ENCODE peak calls at places on chromosomes 11 and 22, in nine cellular contexts. Y is heart right ventricle, C is prostate gland, O is WTC11, Z is AG10803, Q is fibroblast of mammary gland, X is GM12865, J is glutamatergic neuron, U is psoas muscle. K is an unnamed sample.

GRCh38 chr11:61888043-61888442 is 3.3 kb downstream of the FADS3 start:
- DNase-seq in U (peak; percentile 89), Q (peak; percentile 87), X (no peak), C (no peak), Y (peak; percentile 91), J (no peak), Z (peak; percentile 95), O (no peak), K (no peak)

GRCh38 chr11:70883973-70884688 is 368.2 kb downstream of the SHANK2 start:
- DNase-seq in C (no peak), U (no peak), J (no peak), Y (peak; percentile 26), Z (no peak), Q (peak; percentile 9), X (no peak), O (no peak), K (no peak)

GRCh38 chr11:35682230-35683195 is 19.9 kb downstream of the TRIM44 start:
- DNase-seq in C (no peak), U (no peak), Z (peak; percentile 45), X (no peak), J (peak; percentile 51), Y (no peak), O (no peak), Q (peak; percentile 40), K (no peak)

GRCh38 chr11:75022289-75022688 is 33.6 kb downstream of the NEU3 start:
- DNase-seq in J (no peak), X (no peak), C (no peak), O (no peak), Q (no peak), Y (no peak), U (no peak), Z (no peak), K (no peak)

GRCh38 chr22:49395617-49396016 is 432.1 kb downstream of the BRD1 start:
- DNase-seq in O (no peak), X (no peak), Z (no peak), U (no peak), J (no peak), Y (no peak), Q (no peak), C (no peak), K (no peak)

GRCh38 chr11:69442012-69442806 is 39.3 kb upstream of the LINC01488 start:
- DNase-seq in X (no peak), C (no peak), U (no peak), Z (peak; percentile 23), Y (no peak), J (no peak), O (no peak), Q (peak; percentile 10), K (peak; percentile 16)

GRCh38 chr11:36475192-36475591 is 34.9 kb downstream of the TRAF6 start:
- DNase-seq in X (no peak), U (no peak), Z (peak; percentile 36), O (no peak), Y (no peak), C (no peak), J (no peak), Q (no peak), K (no peak)

GRCh38 chr11:66651011-66651410 is 12.5 kb downstream of the RBM4 start:
- DNase-seq in J (no peak), C (no peak), Y (no peak), Q (peak; percentile 62), O (no peak), Z (peak; percentile 12), U (no peak), X (peak; percentile 38), K (no peak)

GRCh38 chr11:133191931-133192330 is 340.4 kb downstream of the OPCML start:
- DNase-seq in Y (no peak), X (no peak), Z (no peak), O (no peak), U (no peak), Q (no peak), C (no peak), J (no peak), K (no peak)

GRCh38 chr11:108121274-108122155 is at the start of gene ACAT1:
- DNase-seq in J (peak; percentile 99), Y (peak; percentile 98), Q (peak; percentile 86), X (peak; percentile 95), C (peak; percentile 94), O (peak; percentile 97), U (peak; percentile 99), Z (peak; percentile 85), K (peak; percentile 98)
- TF ChIP-seq CTCF in J (peak; percentile 71), Y (peak; percentile 36), Q (no peak), X (peak; percentile 33), C (peak; percentile 76), O (no peak), U (peak; percentile 29), Z (peak; percentile 25), K (peak; percentile 3)

DNA sequence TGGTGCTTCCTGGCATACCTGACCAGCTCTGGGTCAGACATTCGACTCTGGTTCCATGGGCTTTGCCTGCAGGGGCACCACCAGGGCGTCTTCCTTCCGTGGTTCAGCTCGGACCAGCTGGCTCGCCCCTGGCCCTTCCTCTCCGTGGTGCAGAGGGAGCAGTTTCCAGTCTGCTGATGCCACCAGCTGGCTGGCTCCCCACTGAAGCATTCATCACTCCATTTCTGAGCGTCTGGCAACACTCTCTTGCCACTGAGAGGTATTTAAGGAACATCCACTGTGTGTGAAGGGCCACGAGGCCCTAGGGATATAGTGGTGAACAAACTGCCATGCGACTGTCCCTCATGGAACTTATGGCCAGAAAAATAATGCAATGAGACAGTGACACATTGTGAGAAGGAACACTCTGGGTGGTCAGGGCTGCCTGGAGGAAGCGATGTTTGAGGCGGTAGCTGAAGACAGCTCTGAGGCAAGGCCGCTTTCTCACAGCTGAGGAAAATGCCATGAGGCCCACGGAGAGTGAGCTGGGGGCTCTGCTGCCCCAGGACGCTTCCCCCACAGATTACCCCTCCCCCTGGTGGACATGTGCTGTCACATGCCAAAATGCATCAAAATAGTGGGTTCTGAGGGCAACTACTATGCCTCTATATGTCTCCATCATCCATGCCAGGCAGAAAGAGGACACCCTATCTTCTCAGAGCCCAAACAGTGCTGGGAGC is 44.9 kb upstream of the ARFGAP3 start:
- DNase-seq in C (no peak), Z (no peak), U (peak; percentile 50), X (peak; percentile 24), J (no peak), Q (no peak), Y (peak; percentile 74), O (no peak), K (no peak)
- TF ChIP-seq CTCF in C (no peak), Z (peak; percentile 27), U (peak; percentile 14), X (peak; percentile 47), J (peak; percentile 52), Q (peak; percentile 19), Y (no peak), O (peak; percentile 7), K (peak; percentile 29)

DNA sequence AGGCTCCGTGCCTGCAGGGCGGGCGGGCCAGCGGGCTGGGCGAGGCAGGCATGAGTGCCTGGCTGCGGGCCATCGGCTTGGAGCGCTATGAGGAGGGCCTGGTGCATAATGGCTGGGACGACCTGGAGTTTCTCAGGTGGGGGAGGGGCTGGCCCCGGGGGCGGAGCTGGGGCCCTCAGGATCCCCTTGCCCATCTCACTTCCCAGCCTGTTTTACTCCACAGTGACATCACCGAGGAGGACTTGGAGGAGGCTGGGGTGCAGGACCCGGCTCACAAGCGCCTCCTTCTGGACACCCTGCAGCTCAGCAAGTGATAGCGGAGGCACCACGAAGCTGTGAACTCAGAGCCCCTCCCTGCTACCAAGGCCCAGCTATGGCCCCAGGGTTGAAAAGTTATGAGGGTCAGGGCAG is 5.9 kb downstream of the PHOX2A start:
- DNase-seq in X (peak; percentile 78), J (peak; percentile 83), O (peak; percentile 94), C (no peak), Q (peak; percentile 77), U (no peak), Z (peak; percentile 61), Y (peak; percentile 33), K (peak; percentile 59)
- TF ChIP-seq CTCF in X (peak; percentile 86), J (peak; percentile 82), O (peak; percentile 84), C (peak; percentile 53), Q (peak; percentile 77), U (peak; percentile 53), Z (peak; percentile 71), Y (peak; percentile 68), K (peak; percentile 73)

GRCh38 chr11:78783846-78784245 is 209.2 kb upstream of the NARS2 start:
- DNase-seq in Y (no peak), J (no peak), C (no peak), Z (no peak), U (no peak), O (no peak), Q (no peak), X (no peak), K (no peak)
- TF ChIP-seq CTCF in Y (no peak), J (no peak), C (no peak), Z (no peak), U (no peak), O (no peak), Q (no peak), X (no peak), K (no peak)

GRCh38 chr11:72899238-72899637 is 85.0 kb downstream of the ATG16L2 start:
- DNase-seq in Q (peak; percentile 28), X (no peak), U (no peak), J (no peak), O (no peak), C (no peak), Z (no peak), Y (no peak), K (no peak)

GRCh38 chr11:72904016-72904415 is 89.8 kb downstream of the ATG16L2 start:
- DNase-seq in J (no peak), Y (no peak), Z (no peak), X (no peak), O (no peak), Q (no peak), C (no peak), U (no peak), K (no peak)

GRCh38 chr11:72896431-72896830 is 82.2 kb downstream of the ATG16L2 start:
- DNase-seq in O (no peak), X (no peak), Z (peak; percentile 62), Q (peak; percentile 6), Y (no peak), U (no peak), J (no peak), C (no peak), K (no peak)

GRCh38 chr11:72897506-72897905 is 83.3 kb downstream of the ATG16L2 start:
- DNase-seq in Y (no peak), U (no peak), Z (no peak), O (no peak), Q (no peak), J (no peak), X (no peak), C (no peak), K (no peak)

DNA sequence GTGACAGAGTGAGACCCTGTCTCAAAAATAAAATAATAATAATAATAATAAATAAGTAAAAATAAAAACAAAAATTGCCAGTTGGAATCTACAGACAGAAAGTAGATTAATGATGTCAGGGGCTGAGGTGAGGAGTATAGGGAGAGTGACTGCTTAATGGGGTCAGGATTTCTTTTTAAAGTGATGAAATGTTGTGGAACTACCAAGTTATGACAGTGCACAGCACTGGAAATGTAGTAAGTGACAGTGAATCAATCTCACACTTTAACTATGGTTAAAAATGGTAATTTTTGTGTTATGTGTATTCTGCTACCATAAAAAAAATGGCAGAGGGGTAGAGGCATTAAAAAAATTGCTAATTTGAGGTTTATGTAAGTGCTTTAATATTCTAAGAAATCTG is 87.2 kb downstream of the ATG16L2 start:
- DNase-seq in Z (no peak), U (no peak), C (no peak), Y (no peak), X (no peak), J (no peak), O (no peak), Q (no peak), K (no peak)
- TF ChIP-seq CTCF in Z (no peak), U (no peak), C (no peak), Y (no peak), X (no peak), J (no peak), O (no peak), Q (no peak), K (no peak)

K was measured in activated CD8-positive, alpha-beta T cell treated with anti-CD3 and anti-CD28 coated beads for 36 hours.